ENCODE peak calls at places on chromosomes 3 and 15, in seven cellular contexts. A is right atrium auricular region; F is EL; R is Right ventricle myocardium superior; M is HL-60; W is activated CD4-positive, alpha-beta T cell treated with anti-CD3 and anti-CD28 coated beads, Interleukin-2, amount 10 ng/mL, durations not matched to agents 24 days and 14 days; L is fibroblast of mammary gland. H is an unnamed sample.
A peak's percentile ranks its signal among the peaks of the same experiment; 100 is the strongest.

GRCh38 chr3:109072208-109072607 is 45.7 kb downstream of the MORC1 start:
- DNase-seq in A (no peak), F (no peak), R (no peak), M (no peak), W (peak; percentile 66), L (no peak), H (no peak)

GRCh38 chr3:126816323-126816722 is 112.3 kb downstream of the CHCHD6 start:
- DNase-seq in A (no peak), F (no peak), R (no peak), M (no peak), W (no peak), L (no peak), H (no peak)

GRCh38 chr3:159472611-159473010 is 516.0 kb upstream of the IL12A start:
- DNase-seq in A (no peak), F (peak; percentile 40), R (no peak), M (no peak), W (no peak), L (no peak), H (no peak)

GRCh38 chr3:195895078-195895899 is 13.1 kb downstream of the TNK2 start:
- DNase-seq in A (no peak), F (peak; percentile 61), R (peak; percentile 73), M (peak; percentile 64), W (peak; percentile 90), L (no peak), H (no peak)

GRCh38 chr3:124411729-124412128 is 318.5 kb upstream of the UMPS start:
- DNase-seq in A (no peak), F (no peak), R (no peak), M (no peak), W (no peak), L (no peak), H (no peak)

GRCh38 chr15:83248151-83248851 is 36.2 kb downstream of the BNC1 start:
- DNase-seq in A (no peak), F (peak; percentile 68), R (no peak), M (peak; percentile 22), W (peak; percentile 84), L (peak; percentile 73), H (peak; percentile 54)

GRCh38 chr3:196141052-196141865 is 59.4 kb upstream of the TFRC start:
- DNase-seq in A (no peak), F (no peak), R (no peak), M (no peak), W (no peak), L (no peak), H (no peak)

GRCh38 chr15:62118446-62118964 is 46.6 kb downstream of the C2CD4B start:
- DNase-seq in A (no peak), F (no peak), R (no peak), M (no peak), W (no peak), L (peak; percentile 36), H (no peak)

GRCh38 chr3:98692787-98693473 is 70.2 kb upstream of the ST3GAL6 start:
- DNase-seq in A (no peak), F (no peak), R (no peak), M (peak; percentile 59), W (peak; percentile 54), L (no peak), H (no peak)

GRCh38 chr3:119945286-119945685 is 149.0 kb downstream of the GSK3B start:
- DNase-seq in A (no peak), F (no peak), R (no peak), M (no peak), W (no peak), L (no peak), H (no peak)

GRCh38 chr3:186208328-186208989 is 99.6 kb upstream of the ETV5 start:
- DNase-seq in A (no peak), F (no peak), R (no peak), M (peak; percentile 33), W (no peak), L (no peak), H (no peak)

H was measured in H1.